ENCODE peak calls at places on chromosomes 4 and X, in eight cellular contexts. One of them, this sample, is unnamed.

GRCh38 chrX:153870791-153871360 is 15.1 kb downstream of the L1CAM start:
- DNase-seq in left cardiac atrium: no peak
- DNase-seq in hippocampal formation: no peak
- DNase-seq in substantia nigra: no peak
- DNase-seq in sciatic nerve: no peak
- DNase-seq in pons: no peak
- DNase-seq in GM19239: no peak
- DNase-seq in stimulated activated CD4-positive, alpha-beta T cell treated with anti-CD3 and anti-CD28 coated beads, Interleukin-1b, Interleukin-23, amount 100 ng/mL, for 24 hours: no peak
- DNase-seq in this sample: no peak

GRCh38 chrX:128975716-128976115 is 547.6 kb downstream of the SMARCA1 start:
- DNase-seq in left cardiac atrium: no peak
- DNase-seq in hippocampal formation: peak
- DNase-seq in substantia nigra: no peak
- DNase-seq in sciatic nerve: no peak
- DNase-seq in pons: peak
- DNase-seq in GM19239: no peak
- DNase-seq in stimulated activated CD4-positive, alpha-beta T cell treated with anti-CD3 and anti-CD28 coated beads, Interleukin-1b, Interleukin-23, amount 100 ng/mL, for 24 hours: no peak
- DNase-seq in this sample: peak

GRCh38 chr4:101277661-101278060 is 69.7 kb downstream of the PPP3CA start:
- DNase-seq in left cardiac atrium: no peak
- DNase-seq in hippocampal formation: no peak
- DNase-seq in substantia nigra: no peak
- DNase-seq in sciatic nerve: no peak
- DNase-seq in pons: no peak
- DNase-seq in GM19239: no peak
- DNase-seq in stimulated activated CD4-positive, alpha-beta T cell treated with anti-CD3 and anti-CD28 coated beads, Interleukin-1b, Interleukin-23, amount 100 ng/mL, for 24 hours: no peak
- DNase-seq in this sample: no peak

GRCh38 chrX:108001218-108001814 is 19.1 kb upstream of the TEX13B start:
- DNase-seq in left cardiac atrium: no peak
- DNase-seq in hippocampal formation: no peak
- DNase-seq in substantia nigra: no peak
- DNase-seq in sciatic nerve: no peak
- DNase-seq in pons: no peak
- DNase-seq in GM19239: no peak
- DNase-seq in stimulated activated CD4-positive, alpha-beta T cell treated with anti-CD3 and anti-CD28 coated beads, Interleukin-1b, Interleukin-23, amount 100 ng/mL, for 24 hours: no peak
- DNase-seq in this sample: no peak

GRCh38 chr4:88938138-88938537 is 118.8 kb downstream of the FAM13A start:
- DNase-seq in left cardiac atrium: no peak
- DNase-seq in hippocampal formation: no peak
- DNase-seq in substantia nigra: no peak
- DNase-seq in sciatic nerve: no peak
- DNase-seq in pons: no peak
- DNase-seq in GM19239: no peak
- DNase-seq in stimulated activated CD4-positive, alpha-beta T cell treated with anti-CD3 and anti-CD28 coated beads, Interleukin-1b, Interleukin-23, amount 100 ng/mL, for 24 hours: no peak
- DNase-seq in this sample: no peak

GRCh38 chr4:158783775-158784174 is 14.9 kb downstream of the FNIP2 start:
- DNase-seq in left cardiac atrium: no peak
- DNase-seq in hippocampal formation: no peak
- DNase-seq in substantia nigra: no peak
- DNase-seq in sciatic nerve: no peak
- DNase-seq in pons: no peak
- DNase-seq in GM19239: no peak
- DNase-seq in stimulated activated CD4-positive, alpha-beta T cell treated with anti-CD3 and anti-CD28 coated beads, Interleukin-1b, Interleukin-23, amount 100 ng/mL, for 24 hours: no peak
- DNase-seq in this sample: no peak

GRCh38 chr4:112511294-112512118 is 4.5 kb downstream of the NEUROG2 start:
- DNase-seq in left cardiac atrium: no peak
- DNase-seq in hippocampal formation: no peak
- DNase-seq in substantia nigra: no peak
- DNase-seq in sciatic nerve: no peak
- DNase-seq in pons: no peak
- DNase-seq in GM19239: no peak
- DNase-seq in stimulated activated CD4-positive, alpha-beta T cell treated with anti-CD3 and anti-CD28 coated beads, Interleukin-1b, Interleukin-23, amount 100 ng/mL, for 24 hours: no peak
- DNase-seq in this sample: no peak

GRCh38 chr4:108360857-108361820 is 192.4 kb upstream of the LEF1 start:
- DNase-seq in left cardiac atrium: no peak
- DNase-seq in hippocampal formation: no peak
- DNase-seq in substantia nigra: no peak
- DNase-seq in sciatic nerve: no peak
- DNase-seq in pons: peak
- DNase-seq in GM19239: no peak
- DNase-seq in stimulated activated CD4-positive, alpha-beta T cell treated with anti-CD3 and anti-CD28 coated beads, Interleukin-1b, Interleukin-23, amount 100 ng/mL, for 24 hours: no peak
- DNase-seq in this sample: no peak

GRCh38 chr4:184444953-184445309 is 29.4 kb downstream of the IRF2 start:
- DNase-seq in left cardiac atrium: no peak
- DNase-seq in hippocampal formation: no peak
- DNase-seq in substantia nigra: peak
- DNase-seq in sciatic nerve: no peak
- DNase-seq in pons: peak
- DNase-seq in GM19239: no peak
- DNase-seq in stimulated activated CD4-positive, alpha-beta T cell treated with anti-CD3 and anti-CD28 coated beads, Interleukin-1b, Interleukin-23, amount 100 ng/mL, for 24 hours: no peak
- DNase-seq in this sample: no peak

GRCh38 chr4:150510176-150510875 is 71.6 kb upstream of the MAB21L2 start:
- DNase-seq in left cardiac atrium: no peak
- DNase-seq in hippocampal formation: no peak
- DNase-seq in substantia nigra: no peak
- DNase-seq in sciatic nerve: no peak
- DNase-seq in pons: no peak
- DNase-seq in GM19239: no peak
- DNase-seq in stimulated activated CD4-positive, alpha-beta T cell treated with anti-CD3 and anti-CD28 coated beads, Interleukin-1b, Interleukin-23, amount 100 ng/mL, for 24 hours: no peak
- DNase-seq in this sample: no peak

GRCh38 chr4:100278567-100278966 is 88.3 kb upstream of the DDIT4L start:
- DNase-seq in left cardiac atrium: no peak
- DNase-seq in hippocampal formation: no peak
- DNase-seq in substantia nigra: no peak
- DNase-seq in sciatic nerve: no peak
- DNase-seq in pons: no peak
- DNase-seq in GM19239: no peak
- DNase-seq in stimulated activated CD4-positive, alpha-beta T cell treated with anti-CD3 and anti-CD28 coated beads, Interleukin-1b, Interleukin-23, amount 100 ng/mL, for 24 hours: no peak
- DNase-seq in this sample: no peak

GRCh38 chr4:117560329-117560728 is 474.0 kb upstream of the NDST3 start:
- DNase-seq in left cardiac atrium: no peak
- DNase-seq in hippocampal formation: peak
- DNase-seq in substantia nigra: no peak
- DNase-seq in sciatic nerve: no peak
- DNase-seq in pons: peak
- DNase-seq in GM19239: no peak
- DNase-seq in stimulated activated CD4-positive, alpha-beta T cell treated with anti-CD3 and anti-CD28 coated beads, Interleukin-1b, Interleukin-23, amount 100 ng/mL, for 24 hours: no peak
- DNase-seq in this sample: peak

GRCh38 chrX:124993735-124994134 is 325.9 kb upstream of the TEX13C start:
- DNase-seq in left cardiac atrium: no peak
- DNase-seq in hippocampal formation: no peak
- DNase-seq in substantia nigra: no peak
- DNase-seq in sciatic nerve: no peak
- DNase-seq in pons: no peak
- DNase-seq in GM19239: no peak
- DNase-seq in stimulated activated CD4-positive, alpha-beta T cell treated with anti-CD3 and anti-CD28 coated beads, Interleukin-1b, Interleukin-23, amount 100 ng/mL, for 24 hours: no peak
- DNase-seq in this sample: no peak

GRCh38 chr4:147825451-147826287 is 93.8 kb downstream of the ARHGAP10 start:
- DNase-seq in left cardiac atrium: peak
- DNase-seq in hippocampal formation: no peak
- DNase-seq in substantia nigra: no peak
- DNase-seq in sciatic nerve: no peak
- DNase-seq in pons: peak
- DNase-seq in GM19239: no peak
- DNase-seq in stimulated activated CD4-positive, alpha-beta T cell treated with anti-CD3 and anti-CD28 coated beads, Interleukin-1b, Interleukin-23, amount 100 ng/mL, for 24 hours: no peak
- DNase-seq in this sample: no peak

GRCh38 chrX:139844884-139845283 is 88.0 kb downstream of the ATP11C start:
- DNase-seq in left cardiac atrium: no peak
- DNase-seq in hippocampal formation: no peak
- DNase-seq in substantia nigra: no peak
- DNase-seq in sciatic nerve: no peak
- DNase-seq in pons: no peak
- DNase-seq in GM19239: no peak
- DNase-seq in stimulated activated CD4-positive, alpha-beta T cell treated with anti-CD3 and anti-CD28 coated beads, Interleukin-1b, Interleukin-23, amount 100 ng/mL, for 24 hours: no peak
- DNase-seq in this sample: no peak

This sample was measured in midbrain.